ENCODE peak calls at places on chromosome 9, in seven cellular contexts. P, A, T, K, J, G and O are unnamed samples.

GRCh38 chr9:117170567-117170966 is 244.3 kb downstream of the ASTN2 start:
- DNase-seq in K (no peak), J (no peak), A (no peak), P (no peak), T (no peak), G (no peak), O (no peak)

GRCh38 chr9:124286292-124286931 is 28.7 kb downstream of the NEK6 start:
- DNase-seq in G (peak), P (no peak), K (peak), J (peak), T (no peak), A (peak), O (no peak)

GRCh38 chr9:83019246-83019645 is 43.7 kb downstream of the RASEF start:
- DNase-seq in K (no peak), A (no peak), P (no peak), G (no peak), T (no peak), J (no peak), O (no peak)

GRCh38 chr9:134778841-134779411 is 101.7 kb upstream of the FCN2 start:
- DNase-seq in P (no peak), T (peak), J (no peak), K (no peak), G (peak), A (no peak), O (no peak)

GRCh38 chr9:118529210-118529609 is 825.0 kb downstream of the TLR4 start:
- DNase-seq in G (peak), A (no peak), J (no peak), T (no peak), K (no peak), P (no peak), O (no peak)

GRCh38 chr9:2023532-2023931 is 8.4 kb downstream of the SMARCA2 start:
- DNase-seq in J (no peak), P (no peak), G (no peak), A (no peak), K (no peak), T (no peak), O (no peak)

GRCh38 chr9:129270903-129271431 is 92.9 kb upstream of the IER5L start:
- DNase-seq in J (no peak), A (peak), K (no peak), T (no peak), G (peak), P (no peak), O (peak)

GRCh38 chr9:127634021-127634420 is 21.9 kb downstream of the STXBP1 start:
- DNase-seq in P (no peak), J (no peak), K (no peak), G (no peak), T (no peak), A (no peak), O (no peak)

GRCh38 chr9:2276296-2276695 is 261.1 kb downstream of the SMARCA2 start:
- DNase-seq in J (no peak), A (no peak), P (no peak), K (no peak), T (no peak), G (no peak), O (no peak)

GRCh38 chr9:123717581-123717980 is 212.3 kb downstream of the DENND1A start:
- DNase-seq in J (no peak), A (no peak), K (no peak), T (no peak), P (no peak), G (no peak), O (no peak)

GRCh38 chr9:94872921-94873511 is 146.5 kb downstream of the AOPEP start:
- DNase-seq in G (peak), T (no peak), A (no peak), K (no peak), P (no peak), J (no peak), O (no peak)

GRCh38 chr9:123784513-123784912 is 145.4 kb downstream of the DENND1A start:
- DNase-seq in K (no peak), J (no peak), A (no peak), T (no peak), G (peak), P (no peak), O (no peak)

GRCh38 chr9:111959468-111959941 is 62.9 kb downstream of the UGCG start:
- DNase-seq in K (no peak), A (no peak), P (no peak), J (no peak), G (peak), T (peak), O (no peak)

GRCh38 chr9:27485158-27485557 is 38.9 kb upstream of the IFNK start:
- DNase-seq in A (peak), T (no peak), K (no peak), G (no peak), J (no peak), P (no peak), O (no peak)

GRCh38 chr9:72006481-72006880 is 53.9 kb downstream of the C9orf57 start:
- DNase-seq in A (no peak), T (peak), P (no peak), K (no peak), J (no peak), G (peak), O (no peak)

GRCh38 chr9:107286057-107286456 is 3.0 kb downstream of the RAD23B start:
- DNase-seq in G (no peak), T (no peak), K (no peak), J (no peak), A (no peak), P (no peak), O (no peak)

GRCh38 chr9:36906492-36906891 is 127.6 kb downstream of the PAX5 start:
- DNase-seq in K (no peak), A (no peak), G (no peak), P (no peak), T (no peak), J (no peak), O (no peak)

GRCh38 chr9:136082496-136083361 is 12.4 kb downstream of the NACC2 start:
- DNase-seq in A (no peak), T (no peak), J (no peak), P (no peak), G (no peak), K (no peak), O (no peak)

GRCh38 chr9:71819115-71819739 is 50.9 kb upstream of the CEMIP2 start:
- DNase-seq in P (no peak), J (no peak), G (peak), T (peak), K (no peak), A (no peak), O (no peak)

GRCh38 chr9:21331676-21332402 is 3.4 kb downstream of the KLHL9 start:
- DNase-seq in J (no peak), G (peak), T (no peak), A (no peak), K (no peak), P (no peak), O (no peak)

GRCh38 chr9:137305788-137306545 is 3.9 kb upstream of the NRARP start:
- DNase-seq in K (no peak), T (peak), G (no peak), A (peak), P (no peak), J (no peak), O (no peak)

GRCh38 chr9:125507247-125507646 is 199.8 kb downstream of the MAPKAP1 start:
- DNase-seq in G (no peak), K (no peak), A (no peak), P (no peak), T (no peak), J (no peak), O (no peak)

GRCh38 chr9:6584881-6585597 is 60.5 kb downstream of the GLDC start:
- DNase-seq in A (no peak), P (no peak), G (peak), T (no peak), J (no peak), K (no peak), O (peak)

GRCh38 chr9:28134577-28134976 is 561.3 kb upstream of the C9orf72 start:
- DNase-seq in T (no peak), K (no peak), G (no peak), A (no peak), J (no peak), P (no peak), O (no peak)

GRCh38 chr9:98085955-98086354 is 29.4 kb downstream of the NANS start:
- DNase-seq in J (no peak), G (no peak), P (no peak), K (no peak), A (no peak), T (peak), O (no peak)